ENCODE peak calls at places on chromosomes 7 and 10, in four cellular contexts. N, I, O and E are unnamed samples.

GRCh38 chr7:17584822-17585221 is 286.4 kb downstream of the AHR start:
- DNase-seq in O (peak; percentile 64), N (no peak), I (no peak), E (no peak)

GRCh38 chr7:9097565-9098060 is 664.2 kb downstream of the NXPH1 start:
- DNase-seq in N (no peak), O (no peak), I (no peak), E (no peak)

GRCh38 chr10:90417466-90418210 is 440.2 kb downstream of the HTR7 start:
- DNase-seq in N (no peak), O (peak; percentile 51), I (no peak), E (no peak)

GRCh38 chr7:115676080-115676479 is 354.5 kb downstream of the TFEC start:
- DNase-seq in N (peak; percentile 12), I (no peak), O (peak; percentile 15), E (no peak)

GRCh38 chr7:27606270-27607209 is 56.1 kb downstream of the HIBADH start:
- DNase-seq in I (peak; percentile 67), O (peak; percentile 68), N (no peak), E (peak; percentile 51)

GRCh38 chr10:73865459-73866442 is 8.6 kb downstream of the CAMK2G start:
- DNase-seq in N (peak; percentile 42), I (no peak), O (no peak), E (no peak)

GRCh38 chr10:64648915-64649314 is 1127.7 kb downstream of the REEP3 start:
- DNase-seq in I (no peak), N (no peak), O (no peak), E (no peak)

GRCh38 chr7:368651-369475 is 78.9 kb downstream of the FOXL3 start:
- DNase-seq in N (no peak), I (no peak), O (no peak), E (no peak)

GRCh38 chr10:23435378-23435777 is 3.5 kb upstream of the OTUD1 start:
- DNase-seq in I (no peak), O (no peak), N (no peak), E (no peak)

GRCh38 chr7:132709971-132710567 is 133.8 kb upstream of the PLXNA4 start:
- DNase-seq in O (peak; percentile 68), I (peak; percentile 10), N (peak; percentile 11), E (no peak)

GRCh38 chr7:84372155-84372621 is 177.6 kb upstream of the SEMA3A start:
- DNase-seq in O (peak; percentile 87), I (peak; percentile 91), N (no peak), E (peak; percentile 86)

GRCh38 chr10:14953452-14954000 is 370 bp downstream of the DCLRE1C start:
- DNase-seq in N (peak; percentile 37), I (peak; percentile 16), O (peak; percentile 70), E (no peak)

GRCh38 chr7:14085901-14086300 is 96.4 kb upstream of the ETV1 start:
- DNase-seq in N (no peak), I (no peak), O (peak; percentile 7), E (no peak)

GRCh38 chr7:85595639-85596268 is 408.9 kb upstream of the SEMA3D start:
- DNase-seq in O (peak; percentile 34), N (no peak), I (no peak), E (peak; percentile 19)

GRCh38 chr7:77457779-77458178 is 41.6 kb upstream of the GSAP start:
- DNase-seq in I (no peak), N (no peak), O (no peak), E (no peak)

GRCh38 chr10:61978965-61979364 is 77.5 kb downstream of the ARID5B start:
- DNase-seq in O (peak; percentile 21), I (no peak), N (peak; percentile 40), E (no peak)

GRCh38 chr10:16965740-16966447 is 148.7 kb upstream of the RSU1 start:
- DNase-seq in I (peak; percentile 92), O (peak; percentile 88), N (no peak), E (peak; percentile 86)

GRCh38 chr7:45259227-45259596 is 101.6 kb downstream of the RAMP3 start:
- DNase-seq in N (no peak), O (no peak), I (no peak), E (no peak)

GRCh38 chr7:133484135-133484534 is 231.3 kb downstream of the EXOC4 start:
- DNase-seq in N (no peak), I (no peak), O (peak; percentile 28), E (no peak)

GRCh38 chr10:3631709-3632330 is 153.2 kb downstream of the KLF6 start:
- DNase-seq in O (peak; percentile 24), I (no peak), N (no peak), E (no peak)

GRCh38 chr10:56547163-56547562 is 186.1 kb upstream of the ZWINT start:
- DNase-seq in O (no peak), N (no peak), I (no peak), E (no peak)

GRCh38 chr7:137935849-137936508 is 65.9 kb downstream of the CREB3L2 start:
- DNase-seq in I (no peak), N (no peak), O (no peak), E (no peak)

GRCh38 chr7:69359003-69359555 is 239.2 kb upstream of the AUTS2 start:
- DNase-seq in N (no peak), O (no peak), I (no peak), E (no peak)

GRCh38 chr10:111707066-111707465 is 476.5 kb downstream of the GPAM start:
- DNase-seq in N (no peak), I (no peak), O (peak; percentile 78), E (peak; percentile 4)

GRCh38 chr7:19079066-19079465 is 38.4 kb downstream of the TWIST1 start:
- DNase-seq in O (peak; percentile 46), N (no peak), I (no peak), E (peak; percentile 44)

GRCh38 chr10:1287493-1288480 is 231.6 kb downstream of the WDR37 start:
- DNase-seq in N (no peak), I (no peak), O (no peak), E (no peak)

GRCh38 chr10:122112625-122113160 is 123.7 kb downstream of the TACC2 start:
- DNase-seq in N (peak; percentile 87), I (peak; percentile 83), O (peak; percentile 93), E (peak; percentile 85)

GRCh38 chr10:93034426-93034825 is 26.2 kb upstream of the CYP26C1 start:
- DNase-seq in I (no peak), O (peak; percentile 13), N (no peak), E (no peak)

GRCh38 chr10:133276435-133277201 is at the start of gene ADAM8:
- DNase-seq in I (no peak), O (no peak), N (no peak), E (no peak)

GRCh38 chr10:14779053-14779649 is 4.5 kb upstream of the FAM107B start:
- DNase-seq in I (no peak), O (peak; percentile 51), N (no peak), E (peak; percentile 46)

GRCh38 chr10:3784510-3785250 is at the start of gene KLF6:
- DNase-seq in N (no peak), O (peak; percentile 42), I (no peak), E (no peak)

GRCh38 chr7:137626469-137627067 is 220.2 kb downstream of the DGKI start:
- DNase-seq in O (peak; percentile 66), I (peak; percentile 25), N (peak; percentile 36), E (no peak)

GRCh38 chr10:10294801-10295515 is 722.7 kb upstream of the CELF2 start:
- DNase-seq in O (no peak), I (no peak), N (no peak), E (no peak)

DNA sequence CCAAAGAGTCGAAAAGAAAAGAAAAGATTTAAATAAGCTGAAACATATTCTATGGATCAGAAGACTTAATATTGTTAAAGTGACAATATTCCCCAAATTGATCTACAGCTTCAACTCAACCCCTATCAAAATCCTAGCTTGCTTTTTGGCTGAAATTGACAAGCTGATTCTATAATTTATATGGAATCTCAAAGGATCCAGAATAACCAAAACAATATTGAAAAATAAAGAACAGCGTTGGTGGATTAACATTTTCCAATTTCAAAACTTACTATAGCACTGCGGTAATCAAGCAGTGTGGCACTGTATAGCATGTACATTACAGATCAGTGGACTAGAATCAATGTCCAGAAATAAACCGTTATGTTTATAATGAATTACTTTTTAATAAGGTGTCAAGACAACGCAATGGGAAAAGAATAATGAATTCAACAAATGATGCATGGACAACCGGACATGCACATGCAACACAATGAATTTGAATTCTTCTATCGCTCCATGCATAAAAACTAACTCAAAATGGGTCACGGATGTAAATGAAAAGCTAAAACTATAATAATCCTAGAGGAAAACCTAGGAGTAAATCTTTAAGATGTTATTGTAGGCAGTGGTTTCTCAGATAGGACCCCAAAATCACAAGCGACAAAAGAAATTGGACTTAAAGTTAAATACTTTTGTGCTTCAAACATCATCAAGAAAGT is 1.6 kb upstream of the ALOX5 start:
- DNase-seq in I (no peak), O (no peak), N (no peak), E (no peak)
- H3K4me3 ChIP-seq in I (no peak overlapping the region), O (no peak overlapping the region), N (no peak overlapping the region), E (no peak overlapping the region)

GRCh38 chr7:34430456-34430855 is 227.6 kb upstream of the NPSR1 start:
- DNase-seq in O (peak; percentile 75), I (no peak), N (peak; percentile 23), E (peak; percentile 12)
- TF ChIP-seq CTCF in O (peak; percentile 69), I (peak; percentile 47), N (peak; percentile 43), E (peak; percentile 65)

GRCh38 chr7:141979611-141980010 is 6.0 kb upstream of the TAS2R38 start:
- DNase-seq in N (no peak), O (no peak), I (no peak), E (no peak)

GRCh38 chr7:141978351-141978750 is 4.8 kb upstream of the TAS2R38 start:
- DNase-seq in I (no peak), N (no peak), O (no peak), E (no peak)

GRCh38 chr7:141975806-141976523 is 2.4 kb upstream of the TAS2R38 start:
- DNase-seq in O (peak; percentile 76), I (peak; percentile 2), N (peak; percentile 55), E (no peak)

GRCh38 chr7:141974831-141975230 is 1.3 kb upstream of the TAS2R38 start:
- DNase-seq in I (no peak), N (no peak), O (peak; percentile 49), E (no peak)

DNA sequence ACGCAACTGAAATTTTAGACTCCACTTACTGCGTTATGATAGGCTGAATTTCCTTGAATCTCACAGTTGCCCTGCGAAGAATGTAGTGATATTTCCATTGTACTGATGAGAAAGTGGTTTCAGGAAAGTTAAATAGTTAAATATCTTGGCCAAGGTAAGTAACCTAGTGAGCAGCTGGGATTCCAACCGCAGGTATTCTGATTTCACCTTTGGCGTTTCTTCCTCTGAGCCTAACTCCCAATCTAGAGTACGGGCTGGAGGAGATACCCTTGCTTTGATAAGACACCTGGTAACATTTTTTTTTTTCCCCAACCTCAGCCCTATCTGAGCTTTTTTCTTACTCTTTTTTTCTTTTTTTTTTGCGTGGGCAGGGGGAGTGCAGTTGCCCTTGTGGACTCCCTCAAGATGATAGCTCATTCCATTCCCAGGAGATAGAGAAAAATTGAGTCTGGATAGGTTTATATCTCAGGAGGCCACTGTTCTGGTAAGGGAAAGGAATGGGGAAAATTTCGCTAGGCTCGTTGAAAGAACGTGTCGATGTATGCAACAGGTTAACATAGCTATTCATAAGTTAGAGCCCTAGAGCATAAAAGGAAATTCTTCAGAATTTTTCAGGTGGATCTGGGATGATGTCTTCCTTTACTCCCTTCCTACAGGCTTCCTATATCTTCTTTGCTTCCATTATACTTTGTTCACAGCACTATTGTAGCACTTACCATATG is 3.1 kb upstream of the TAS2R38 start:
- DNase-seq in I (no peak), O (no peak), N (no peak), E (no peak)
- H3K4me3 ChIP-seq in I (no peak overlapping the region), O (no peak overlapping the region), N (no peak overlapping the region), E (no peak overlapping the region)

DNA sequence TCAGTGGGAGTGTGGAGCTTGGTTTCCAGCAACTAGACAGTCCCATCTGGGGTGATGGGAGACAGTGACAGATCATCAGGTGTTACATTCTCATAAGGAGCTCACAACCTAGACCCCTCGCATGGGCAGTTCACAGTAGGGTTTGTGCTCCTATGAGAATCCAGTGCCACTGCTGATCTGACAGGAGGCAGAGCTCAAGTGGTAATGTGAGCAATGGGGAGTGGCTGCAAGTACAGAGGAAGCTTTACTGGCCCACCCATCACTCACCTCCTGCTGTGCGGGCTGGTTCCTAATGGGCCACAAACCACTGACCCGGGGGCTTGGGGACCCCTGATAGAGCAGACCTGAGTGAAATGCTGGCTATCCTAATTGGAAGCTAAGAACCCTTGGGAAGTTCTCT is 242.8 kb downstream of the BAMBI start:
- DNase-seq in O (no peak), I (no peak), N (no peak), E (no peak)
- TF ChIP-seq CTCF in O (no peak), I (no peak), N (no peak), E (no peak)